ENCODE peak calls at places on chromosomes 2 and 18, in nine cellular contexts. Y, T, A, I, V, M, R, U and S are unnamed samples.

GRCh38 chr18:13653746-13654455 is 72.5 kb downstream of the FAM210A start:
- DNase-seq in I (no peak), A (no peak), T (no peak), V (no peak), Y (no peak), R (no peak), U (no peak), M (no peak), S (no peak)

GRCh38 chr2:230793573-230794359 is 71.0 kb upstream of the ITM2C start:
- DNase-seq in Y (peak; percentile 99), U (peak; percentile 93), A (peak; percentile 91), V (peak; percentile 100), T (peak; percentile 99), M (no peak), I (peak; percentile 10), R (peak; percentile 71), S (no peak)

GRCh38 chr18:62988467-62988866 is 273.1 kb downstream of the PHLPP1 start:
- DNase-seq in U (no peak), V (peak; percentile 14), A (no peak), I (no peak), M (no peak), R (no peak), T (no peak), Y (no peak), S (no peak)

GRCh38 chr2:21276163-21276562 is 152.4 kb downstream of the TDRD15 start:
- DNase-seq in I (no peak), V (no peak), T (no peak), M (no peak), Y (no peak), U (no peak), A (no peak), R (no peak), S (no peak)

GRCh38 chr2:154697422-154698237 is 865 bp upstream of the KCNJ3 start:
- DNase-seq in A (no peak), U (no peak), M (peak; percentile 82), R (peak; percentile 74), Y (no peak), V (no peak), I (peak; percentile 13), T (no peak), S (no peak)

GRCh38 chr2:233761040-233761769 is 1.1 kb downstream of the UGT1A1 start:
- DNase-seq in V (peak; percentile 2), A (no peak), T (no peak), U (no peak), M (no peak), R (no peak), Y (peak; percentile 4), I (no peak), S (no peak)

GRCh38 chr2:16408331-16409005 is 257.2 kb downstream of the CYRIA start:
- DNase-seq in V (no peak), I (no peak), Y (no peak), U (no peak), A (no peak), R (no peak), T (no peak), M (no peak), S (no peak)

GRCh38 chr2:39216495-39217191 is 27.1 kb downstream of the CDKL4 start:
- DNase-seq in Y (no peak), U (no peak), M (no peak), V (no peak), R (no peak), I (no peak), T (no peak), A (peak; percentile 89), S (no peak)

GRCh38 chr2:1730047-1730937 is 14.0 kb downstream of the PXDN start:
- DNase-seq in U (peak; percentile 89), I (no peak), Y (peak; percentile 72), V (peak; percentile 94), T (no peak), A (no peak), R (peak; percentile 75), M (peak; percentile 49), S (no peak)

GRCh38 chr2:224268441-224268840 is 133.5 kb downstream of the FAM124B start:
- DNase-seq in U (peak; percentile 93), R (no peak), M (no peak), Y (peak; percentile 93), V (peak; percentile 94), A (no peak), I (no peak), T (peak; percentile 88), S (peak; percentile 94)

GRCh38 chr2:233468047-233468745 is 98.4 kb downstream of the USP40 start:
- DNase-seq in R (peak; percentile 42), V (no peak), Y (no peak), A (no peak), T (no peak), M (peak; percentile 80), U (no peak), I (no peak), S (no peak)

GRCh38 chr2:98912221-98912851 is 23.7 kb downstream of the CRACDL start:
- DNase-seq in R (peak; percentile 84), V (peak; percentile 92), Y (peak; percentile 90), M (peak; percentile 95), I (peak; percentile 78), A (no peak), U (no peak), T (peak; percentile 75), S (no peak)

GRCh38 chr2:71926860-71927756 is 220.6 kb downstream of the CYP26B1 start:
- DNase-seq in V (no peak), R (no peak), I (no peak), Y (no peak), M (no peak), A (no peak), U (no peak), T (no peak), S (no peak)

GRCh38 chr2:36530983-36531354 is 67.0 kb downstream of the FEZ2 start:
- DNase-seq in T (no peak), Y (peak; percentile 94), A (no peak), V (peak; percentile 88), I (no peak), R (no peak), M (no peak), U (no peak), S (no peak)

GRCh38 chr2:221552282-221552681 is 19.8 kb downstream of the EPHA4 start:
- DNase-seq in R (no peak), V (no peak), T (no peak), M (no peak), U (no peak), I (no peak), A (no peak), Y (no peak), S (no peak)

GRCh38 chr18:69992776-69993175 is 45.1 kb upstream of the CD226 start:
- DNase-seq in M (no peak), Y (peak; percentile 31), R (no peak), A (no peak), V (peak; percentile 86), U (no peak), T (no peak), I (no peak), S (no peak)

GRCh38 chr2:172516299-172516698 is 39.6 kb upstream of the PDK1 start:
- DNase-seq in T (no peak), M (no peak), I (no peak), R (no peak), U (peak; percentile 56), Y (peak; percentile 56), A (no peak), V (peak; percentile 85), S (no peak)

DNA sequence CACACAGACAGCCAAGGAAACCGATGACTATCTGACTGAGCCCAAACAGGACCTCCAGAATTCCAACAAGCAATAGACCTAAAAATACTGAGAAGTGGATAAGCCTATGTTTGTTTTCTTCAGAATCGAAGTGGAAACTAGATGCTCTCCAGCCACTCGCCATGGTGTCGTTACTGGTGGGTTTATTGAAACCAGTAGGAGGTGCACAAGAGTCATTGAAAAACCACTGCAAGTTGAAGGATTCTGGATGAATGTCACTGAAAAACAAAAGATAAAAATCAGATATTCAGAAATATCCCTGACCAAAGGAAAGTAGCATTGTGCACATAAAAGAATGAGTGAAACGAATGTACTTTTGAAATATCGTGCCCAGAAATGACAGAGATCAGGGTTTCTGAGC is 15.3 kb downstream of the TM4SF20 start:
- DNase-seq in M (no peak), I (no peak), U (no peak), R (no peak), T (no peak), Y (no peak), A (no peak), V (peak; percentile 40), S (no peak)
- TF ChIP-seq CTCF in M (peak; percentile 35), I (no peak), U (no peak), R (no peak), T (no peak), Y (peak; percentile 18), A (peak; percentile 30), V (peak; percentile 42), S (peak; percentile 39)

DNA sequence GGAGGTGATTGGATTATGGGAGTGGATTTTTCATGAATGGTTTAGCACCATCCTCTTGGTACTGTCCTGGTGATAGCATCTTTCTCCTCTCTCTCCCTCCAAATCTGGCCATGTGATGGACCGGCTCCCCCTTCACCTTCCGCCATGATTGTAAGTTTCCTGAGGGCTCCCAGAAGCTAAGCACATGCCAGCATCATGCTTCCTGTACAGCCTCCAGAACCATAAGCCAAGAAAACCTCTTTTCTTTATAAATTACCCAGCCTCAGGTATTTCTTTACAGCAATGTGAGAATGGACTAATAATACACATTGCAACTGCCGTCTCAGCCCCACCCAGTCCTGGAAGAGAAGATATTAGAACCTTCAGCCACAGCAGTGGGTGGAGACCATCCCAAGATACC is 81.9 kb upstream of the AGAP1 start:
- DNase-seq in U (no peak), T (no peak), I (no peak), M (no peak), A (no peak), R (no peak), V (no peak), Y (no peak), S (no peak)
- TF ChIP-seq CTCF in U (no peak), T (no peak), I (no peak), M (no peak), A (no peak), R (no peak), V (no peak), Y (no peak), S (no peak)

DNA sequence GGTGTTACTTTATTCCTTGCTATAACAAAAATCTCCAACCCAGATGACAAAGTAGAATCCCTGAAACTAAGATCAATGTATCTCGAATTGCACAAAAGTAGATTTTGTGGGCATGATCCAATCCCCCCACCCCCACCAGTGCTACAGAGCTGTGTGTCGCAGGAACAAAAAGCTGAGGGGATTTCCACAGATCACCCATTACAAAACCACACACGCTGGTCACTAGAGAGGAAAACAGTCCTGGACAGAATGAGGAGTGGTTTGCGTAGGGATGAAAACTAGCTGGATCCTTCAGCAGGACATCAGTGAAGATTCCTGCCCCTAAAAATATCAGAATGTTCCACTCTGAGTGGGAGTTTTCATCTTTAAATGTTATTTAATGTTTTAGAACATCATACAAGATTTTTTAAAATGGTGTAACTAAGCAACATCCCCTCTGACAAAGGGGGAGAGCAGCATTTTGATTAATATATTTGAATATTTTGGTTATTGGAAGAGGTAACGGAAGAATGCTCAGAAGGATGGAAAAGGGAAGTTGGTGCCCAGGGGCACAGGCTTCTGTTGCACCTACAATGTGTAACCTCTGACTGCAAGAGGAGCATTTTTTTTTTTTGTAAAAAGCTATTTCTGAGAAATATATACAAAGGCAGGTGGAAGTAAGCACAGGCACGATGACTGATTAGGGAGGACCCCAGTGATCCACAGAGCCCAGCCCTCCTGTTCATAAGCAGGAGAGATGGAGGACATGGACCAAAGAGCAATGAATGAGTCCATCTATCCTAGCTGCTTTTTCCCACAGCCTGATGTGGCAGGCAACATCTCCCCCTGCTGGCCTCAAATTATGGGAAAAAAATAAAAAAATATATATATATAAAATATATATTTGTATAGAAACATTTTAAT is 165.6 kb upstream of the STK17B start:
- DNase-seq in U (no peak), V (peak; percentile 60), I (no peak), M (no peak), A (peak; percentile 22), R (no peak), Y (peak; percentile 66), T (peak; percentile 28), S (no peak)
- TF ChIP-seq CTCF in U (peak; percentile 70), V (peak; percentile 53), I (peak; percentile 16), M (peak; percentile 86), A (peak; percentile 75), R (peak; percentile 19), Y (peak; percentile 46), T (peak; percentile 61), S (peak; percentile 50)

GRCh38 chr18:7566587-7567486 is at the start of gene PTPRM:
- DNase-seq in U (no peak), I (peak; percentile 79), V (peak; percentile 71), M (peak; percentile 82), A (peak; percentile 53), R (peak; percentile 95), Y (peak; percentile 80), T (peak; percentile 49), S (no peak)
- TF ChIP-seq CTCF in U (no peak), I (no peak), V (no peak), M (peak; percentile 55), A (no peak), R (peak; percentile 58), Y (no peak), T (no peak), S (peak; percentile 76)